ENCODE peak calls at places on chromosomes 6 and 20, in seven cellular contexts. L, M, O, V, A, I and R are unnamed samples. For H3K9me3, H3K27me3 and H3K4me1, the result is how much of the 10 kb centered on the place peaks cover.

GRCh38 chr20:30811896-30812671 is 445.4 kb upstream of the DEFB115 start:
- DNase-seq in A (peak), V (no peak), M (peak), I (no peak), O (no peak), L (peak), R (no peak)

GRCh38 chr6:52187098-52187497 is 923 bp downstream of the IL17A start:
- DNase-seq in A (no peak), O (no peak), V (no peak), I (no peak), L (no peak), M (no peak), R (no peak)

GRCh38 chr6:116096979-116097816 is 3.5 kb upstream of the NT5DC1 start:
- DNase-seq in V (no peak), M (no peak), I (peak), A (no peak), L (peak), O (no peak), R (no peak)

GRCh38 chr20:507933-508332 is 35.7 kb downstream of the CSNK2A1 start:
- DNase-seq in M (no peak), I (no peak), A (no peak), V (no peak), L (peak), O (no peak), R (no peak)

GRCh38 chr6:17971128-17972073 is 16.0 kb downstream of the KIF13A start:
- DNase-seq in I (no peak), L (peak), O (no peak), M (no peak), V (no peak), A (no peak), R (peak)

GRCh38 chr20:54212871-54213270 is 5.0 kb downstream of the PFDN4 start:
- DNase-seq in V (no peak), M (no peak), L (no peak), O (no peak), I (no peak), A (no peak), R (no peak)

GRCh38 chr20:21302645-21303060 is 478 bp upstream of the XRN2 start:
- DNase-seq in M (no peak), V (no peak), I (no peak), O (no peak), L (no peak), A (no peak), R (no peak)

GRCh38 chr6:116196841-116197240 is 57.0 kb downstream of the TSPYL4 start:
- DNase-seq in L (no peak), V (no peak), M (no peak), A (no peak), I (no peak), O (no peak), R (no peak)

DNA sequence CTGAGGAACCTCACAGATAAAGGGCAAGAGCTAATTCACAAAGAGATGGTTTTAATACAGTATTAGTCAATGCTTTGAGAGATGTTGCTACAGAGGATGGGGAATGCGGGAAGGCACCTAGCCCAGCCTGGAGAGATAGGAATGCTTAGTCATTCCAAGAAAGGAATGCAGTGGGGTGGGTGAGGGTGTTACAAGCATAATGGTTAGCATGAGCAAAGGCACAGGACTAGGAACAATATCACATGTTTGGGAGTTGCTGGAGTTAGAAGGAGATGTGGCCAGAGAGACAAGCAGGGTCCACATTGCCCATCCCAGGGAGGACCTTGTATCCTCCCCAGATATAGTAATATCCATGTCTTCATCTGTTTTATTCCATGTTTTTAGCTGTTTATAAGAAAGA is 107.0 kb upstream of the OGFRL1 start:
- DNase-seq in I (no peak), A (peak), V (peak), O (no peak), L (peak), M (no peak), R (no peak)
- H3K9me3 ChIP-seq in I (under half), A (under half), V (under half), O (under half), L (under half), M (under half), R (under half)

DNA sequence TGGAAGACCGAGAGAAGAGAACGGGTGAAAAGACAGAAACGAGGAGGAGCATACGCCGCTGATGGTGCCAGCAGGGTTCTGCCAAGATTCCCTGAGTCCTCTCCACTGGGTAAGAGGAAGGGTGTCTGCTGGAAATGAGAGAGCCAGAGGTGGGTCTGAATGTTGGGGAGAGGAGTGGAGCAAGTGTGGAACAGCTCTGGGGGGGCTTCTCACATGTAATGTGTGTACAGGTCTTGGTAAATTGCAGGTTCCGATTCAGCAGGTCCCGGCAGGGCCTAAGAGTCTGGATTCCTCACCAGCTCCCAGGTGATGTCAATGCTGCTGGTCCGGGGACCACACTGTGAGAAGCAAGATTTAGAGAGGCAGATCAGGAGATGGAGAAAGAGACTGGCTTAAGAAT is 1.5 kb upstream of the EBF4 start:
- DNase-seq in M (no peak), A (no peak), L (no peak), O (no peak), V (no peak), I (no peak), R (no peak)
- H3K27me3 ChIP-seq in M (under half), A (under half), L (half or more), O (under half), V (half or more), I (under half), R (under half)

GRCh38 chr6:4316867-4317400 is 181.6 kb upstream of the ECI2 start:
- DNase-seq in V (no peak), M (peak), O (no peak), A (no peak), L (peak), I (peak), R (no peak)
- H3K4me1 ChIP-seq in V (under half), M (under half), O (under half), A (under half), L (under half), I (under half), R (under half)

DNA sequence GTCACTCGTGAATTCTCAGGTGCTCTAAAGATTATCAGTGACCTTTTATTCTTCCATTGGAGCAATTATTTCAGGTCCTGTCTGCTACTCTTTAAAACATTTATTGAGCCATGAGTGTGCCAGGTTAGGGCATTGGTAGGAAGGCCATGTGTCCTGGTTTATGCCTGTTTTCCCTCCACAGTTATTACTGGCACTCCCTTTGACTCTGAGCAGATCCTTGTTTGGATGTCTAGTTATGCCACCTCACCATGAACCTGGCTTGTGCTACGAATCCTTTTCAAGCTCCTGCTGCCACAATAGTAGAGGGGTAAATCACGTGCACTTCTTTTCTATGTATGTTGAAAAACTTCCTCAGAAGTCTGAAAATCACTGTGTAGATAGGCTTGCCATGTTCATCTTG is 27.4 kb downstream of the CRYBG1 start:
- DNase-seq in M (no peak), L (no peak), A (no peak), V (no peak), O (no peak), I (no peak), R (no peak)
- H3K9me3 ChIP-seq in M (under half), L (under half), A (under half), V (under half), O (under half), I (under half), R (under half)

GRCh38 chr6:84773133-84773430 is 8.7 kb upstream of the TBX18 start:
- DNase-seq in I (no peak), L (no peak), M (no peak), A (peak), V (no peak), O (no peak), R (no peak)
- H3K27me3 ChIP-seq in I (under half), L (half or more), M (under half), A (under half), V (half or more), O (under half), R (under half)

DNA sequence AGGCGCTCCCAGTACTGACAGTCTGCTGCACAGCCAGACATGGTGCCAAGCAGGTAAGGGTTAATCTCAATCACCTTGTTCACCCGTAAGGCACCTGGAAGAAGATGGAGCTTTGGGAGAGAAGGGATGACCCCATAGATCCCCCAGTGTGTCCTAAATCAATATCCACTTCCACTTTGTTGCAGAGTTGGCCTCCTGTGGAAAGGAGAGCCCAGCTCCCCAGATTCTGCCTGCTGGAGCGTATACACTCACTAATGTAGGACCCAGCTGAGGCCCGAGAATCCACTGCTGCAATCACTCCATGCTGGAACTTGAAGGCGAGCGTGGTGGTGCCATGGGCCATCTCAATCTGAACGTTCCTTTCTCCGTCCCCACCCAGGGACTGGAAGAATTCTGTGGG is 1.2 kb downstream of the PSMB8 start:
- DNase-seq in I (peak), A (no peak), L (no peak), M (no peak), O (no peak), V (no peak), R (no peak)
- H3K4me1 ChIP-seq in I (under half), A (under half), L (under half), M (under half), O (under half), V (under half), R (under half)

GRCh38 chr6:26646074-26646473 is 13.5 kb downstream of the ZNF322 start:
- DNase-seq in M (no peak), L (no peak), V (no peak), O (no peak), A (no peak), I (no peak), R (no peak)
- H3K9me3 ChIP-seq in M (under half), L (under half), V (under half), O (under half), A (half or more), I (under half), R (under half)